ENCODE peak calls at places on chromosomes 13 and 19, in ten cellular contexts. M, Q, H, S, U, N, D, C, X and G are unnamed samples.

GRCh38 chr13:41544824-41545707 is 87.7 kb downstream of the RGCC start:
- DNase-seq in S (no peak), C (no peak), H (peak; percentile 32), X (no peak), D (peak; percentile 34), N (no peak), U (no peak), Q (no peak), M (no peak), G (no peak)

GRCh38 chr19:532578-533484 is 1.3 kb downstream of the CDC34 start:
- DNase-seq in U (peak; percentile 52), X (no peak), N (no peak), D (peak; percentile 72), Q (peak; percentile 69), M (peak; percentile 85), H (peak; percentile 70), C (peak; percentile 84), S (no peak), G (peak; percentile 21)

GRCh38 chr13:90867336-90867683 is 480.2 kb upstream of the MIR17HG start:
- DNase-seq in Q (peak; percentile 53), H (peak; percentile 81), M (peak; percentile 36), N (no peak), S (no peak), X (no peak), C (peak; percentile 37), D (peak; percentile 66), U (peak; percentile 42), G (no peak)

GRCh38 chr13:25380082-25380481 is 8.3 kb downstream of the ATP8A2 start:
- DNase-seq in D (no peak), N (no peak), U (no peak), C (no peak), S (no peak), M (no peak), X (no peak), H (no peak), Q (no peak), G (no peak)

GRCh38 chr19:13033819-13034611 is 38.7 kb downstream of the NFIX start:
- DNase-seq in M (no peak), U (no peak), H (peak; percentile 42), S (no peak), N (no peak), D (peak; percentile 66), C (peak; percentile 85), X (no peak), Q (peak; percentile 30), G (peak; percentile 92)

GRCh38 chr13:35824395-35824794 is 306.8 kb downstream of the DCLK1 start:
- DNase-seq in M (no peak), U (no peak), Q (no peak), X (no peak), N (no peak), S (no peak), D (no peak), C (no peak), H (no peak), G (no peak)

GRCh38 chr13:112760440-112760839 is 70.6 kb downstream of the ATP11A start:
- DNase-seq in Q (no peak), D (no peak), C (no peak), U (no peak), M (peak; percentile 64), H (peak; percentile 73), S (no peak), N (no peak), X (no peak), G (no peak)

GRCh38 chr19:55369651-55370304 is 485 bp downstream of the IL11 start:
- DNase-seq in Q (no peak), D (peak; percentile 89), C (no peak), U (no peak), N (no peak), H (peak; percentile 76), X (no peak), M (no peak), S (no peak), G (peak; percentile 12)

GRCh38 chr19:41351339-41352245 is 2.1 kb downstream of the TGFB1 start:
- DNase-seq in U (no peak), C (peak; percentile 70), H (peak; percentile 65), S (peak; percentile 56), Q (no peak), D (peak; percentile 70), N (peak; percentile 71), X (no peak), M (peak; percentile 80), G (no peak)

GRCh38 chr13:60431108-60431700 is 34.2 kb downstream of the TDRD3 start:
- DNase-seq in M (peak; percentile 80), Q (peak; percentile 77), N (no peak), C (no peak), U (peak; percentile 55), H (peak; percentile 71), S (no peak), D (peak; percentile 59), X (peak; percentile 16), G (no peak)

GRCh38 chr19:1133471-1133929 is 29.7 kb downstream of the GPX4 start:
- DNase-seq in H (no peak), X (no peak), U (no peak), M (no peak), S (peak; percentile 50), D (no peak), N (peak; percentile 47), C (no peak), Q (no peak), G (no peak)

GRCh38 chr19:18002347-18002850 is 5.6 kb upstream of the ARRDC2 start:
- DNase-seq in H (no peak), D (no peak), N (no peak), U (no peak), X (no peak), Q (no peak), S (no peak), M (no peak), C (peak; percentile 45), G (no peak)

GRCh38 chr13:42747399-42747873 is 33.9 kb upstream of the FAM216B start:
- DNase-seq in S (no peak), N (no peak), D (peak; percentile 94), X (peak; percentile 99), H (peak; percentile 100), C (no peak), U (peak; percentile 99), Q (no peak), M (peak; percentile 61), G (no peak)

GRCh38 chr13:101700598-101700997 is 248.1 kb downstream of the ITGBL1 start:
- DNase-seq in M (peak; percentile 20), X (no peak), D (no peak), N (no peak), S (no peak), H (peak; percentile 66), C (no peak), Q (no peak), U (peak; percentile 78), G (no peak)

GRCh38 chr13:106232680-106233079 is 302.8 kb downstream of the EFNB2 start:
- DNase-seq in M (no peak), H (no peak), C (no peak), S (no peak), X (no peak), U (no peak), D (no peak), Q (peak; percentile 91), N (no peak), G (no peak)

GRCh38 chr19:13794388-13794751 is 873 bp upstream of the ZSWIM4 start:
- DNase-seq in X (peak; percentile 72), N (no peak), Q (no peak), M (peak; percentile 80), H (peak; percentile 96), U (peak; percentile 87), C (peak; percentile 82), D (peak; percentile 97), S (no peak), G (no peak)

GRCh38 chr19:53394522-53394973 is 401 bp upstream of the ZNF765 start:
- DNase-seq in S (peak; percentile 0), X (no peak), Q (peak; percentile 52), C (peak; percentile 59), D (peak; percentile 84), U (no peak), M (no peak), N (no peak), H (peak; percentile 30), G (no peak)

GRCh38 chr19:39136225-39136940 is 10.8 kb downstream of the PAK4 start:
- DNase-seq in M (no peak), C (no peak), X (no peak), S (no peak), N (no peak), Q (no peak), D (no peak), U (no peak), H (no peak), G (no peak)

GRCh38 chr19:1851581-1852293 is 3.5 kb upstream of the REXO1 start:
- DNase-seq in M (no peak), H (no peak), X (no peak), D (no peak), C (peak; percentile 24), U (no peak), S (no peak), N (peak; percentile 52), Q (peak; percentile 26), G (no peak)